ENCODE peak calls at places on chromosomes 4 and X, in seven cellular contexts. W is NCI-H1417, P is AG08396, T is brain microvascular endothelial cell, C is T-cell, H is ELR, O is ovary. N is an unnamed sample.
A peak's percentile ranks its signal among the peaks of the same experiment; 100 is the strongest.

GRCh38 chrX:39886282-39886681 is 211.5 kb downstream of the BCOR start:
- DNase-seq in T (no peak), O (no peak), C (no peak), P (no peak), W (no peak), H (no peak), N (no peak)

GRCh38 chr4:4502694-4503311 is 39.0 kb downstream of the STX18 start:
- DNase-seq in O (no peak), W (no peak), P (no peak), T (peak; percentile 90), H (no peak), C (peak; percentile 22), N (no peak)

GRCh38 chr4:2583517-2583916 is 47.1 kb downstream of the FAM193A start:
- DNase-seq in P (no peak), W (no peak), T (no peak), C (no peak), H (no peak), O (no peak), N (peak; percentile 86)

GRCh38 chr4:56654238-56654632 is 26.9 kb downstream of the HOPX start:
- DNase-seq in O (peak; percentile 17), W (peak; percentile 21), P (no peak), C (no peak), T (no peak), H (no peak), N (no peak)

GRCh38 chrX:132292753-132293152 is 73.5 kb upstream of the RAP2C start:
- DNase-seq in C (peak; percentile 23), T (peak; percentile 28), H (peak; percentile 27), P (peak; percentile 67), W (no peak), O (no peak), N (peak; percentile 21)

GRCh38 chr4:115233600-115233999 is 120.2 kb upstream of the NDST4 start:
- DNase-seq in W (no peak), T (no peak), O (no peak), P (no peak), C (no peak), H (no peak), N (no peak)

GRCh38 chrX:30504309-30504708 is 73.3 kb downstream of the TASL start:
- DNase-seq in P (peak; percentile 14), T (no peak), W (no peak), C (no peak), H (peak; percentile 33), O (no peak), N (peak; percentile 37)

GRCh38 chr4:38488891-38489861 is 174.8 kb upstream of the KLF3 start:
- DNase-seq in T (no peak), C (no peak), H (no peak), O (no peak), P (no peak), W (no peak), N (no peak)

GRCh38 chr4:55303818-55304217 is 42.2 kb upstream of the SRD5A3 start:
- DNase-seq in O (no peak), T (peak; percentile 85), H (peak; percentile 48), C (no peak), W (no peak), P (peak; percentile 31), N (peak; percentile 80)

GRCh38 chr4:102759835-102760644 is 728 bp downstream of the MANBA start:
- DNase-seq in T (peak; percentile 67), P (peak; percentile 40), C (peak; percentile 13), H (peak; percentile 57), O (peak; percentile 25), W (no peak), N (peak; percentile 1)

GRCh38 chrX:79096339-79096638 is 48.2 kb upstream of the GPR174 start:
- DNase-seq in P (no peak), O (no peak), T (no peak), H (no peak), C (peak; percentile 15), W (no peak), N (no peak)

GRCh38 chrX:56812515-56813105 is 83.6 kb downstream of the NBDY start:
- DNase-seq in P (no peak), W (no peak), H (peak; percentile 1), T (no peak), C (peak; percentile 48), O (no peak), N (no peak)

GRCh38 chrX:146154191-146154590 is 336.6 kb downstream of the SLITRK2 start:
- DNase-seq in O (no peak), H (no peak), P (no peak), C (no peak), T (no peak), W (no peak), N (no peak)

GRCh38 chr4:73222466-73223257 is 35.9 kb downstream of the ANKRD17 start:
- DNase-seq in C (peak; percentile 60), P (peak; percentile 81), W (peak; percentile 75), O (peak; percentile 32), H (peak; percentile 96), T (peak; percentile 93), N (peak; percentile 83)

GRCh38 chr4:148444296-148445070 is 2.3 kb upstream of the NR3C2 start:
- DNase-seq in P (peak; percentile 24), C (peak; percentile 69), H (peak; percentile 39), O (peak; percentile 66), W (peak; percentile 67), T (no peak), N (no peak)

GRCh38 chr4:6282247-6282646 is 12.6 kb downstream of the WFS1 start:
- DNase-seq in H (no peak), W (no peak), T (no peak), P (no peak), C (no peak), O (peak; percentile 55), N (no peak)

GRCh38 chr4:35252071-35252470 is 992.2 kb downstream of the ARAP2 start:
- DNase-seq in T (no peak), P (no peak), W (no peak), H (no peak), O (no peak), C (no peak), N (no peak)

GRCh38 chrX:134932528-134933217 is 58.1 kb upstream of the SMIM10 start:
- DNase-seq in T (peak; percentile 28), W (no peak), P (peak; percentile 58), O (no peak), H (peak; percentile 82), C (no peak), N (no peak)

GRCh38 chrX:155962906-155963305 is 34.6 kb upstream of the IL9R start:
- DNase-seq in W (no peak), P (no peak), O (no peak), H (no peak), T (no peak), C (no peak), N (no peak)

GRCh38 chr4:181674315-181674714 is 568.9 kb upstream of the TENM3 start:
- DNase-seq in P (no peak), O (no peak), W (no peak), T (no peak), H (no peak), C (no peak), N (no peak)

GRCh38 chr4:3767569-3768288 is 1.5 kb downstream of the ADRA2C start:
- DNase-seq in H (no peak), P (no peak), O (no peak), W (no peak), T (no peak), C (no peak), N (no peak)

GRCh38 chr4:91373546-91373945 is 930.2 kb upstream of the GRID2 start:
- DNase-seq in T (no peak), P (no peak), W (no peak), C (no peak), H (no peak), O (no peak), N (no peak)

GRCh38 chr4:185470503-185471195 is 884 bp downstream of the CCDC110 start:
- DNase-seq in C (peak; percentile 61), W (peak; percentile 74), H (peak; percentile 16), T (peak; percentile 4), P (peak; percentile 29), O (peak; percentile 81), N (peak; percentile 61)

GRCh38 chr4:47219586-47219985 is 188.2 kb downstream of the GABRB1 start:
- DNase-seq in O (no peak), C (no peak), W (no peak), P (no peak), T (no peak), H (peak; percentile 34), N (no peak)